ENCODE peak calls at places on chromosome 6, in eight cellular contexts. X is RWPE1; S is mammary epithelial cell; E is foreskin fibroblast; W is stimulated activated CD4-positive, alpha-beta T cell treated with anti-CD3 and anti-CD28 coated beads, Interleukin-4, amount 100 ng/mL, for 24 hours; Z is tibial artery; J is T-helper 9 cell; P is GM23338. H is an unnamed sample.

GRCh38 chr6:42010185-42010872 is 40.0 kb upstream of the TAF8 start:
- DNase-seq in X (no peak), S (no peak), E (no peak), W (no peak), Z (no peak), J (no peak), P (peak), H (no peak)

GRCh38 chr6:116059713-116060571 is 749 bp downstream of the FRK start:
- DNase-seq in X (peak), S (peak), E (no peak), W (no peak), Z (no peak), J (no peak), P (no peak), H (peak)

GRCh38 chr6:169075211-169075621 is 178.4 kb downstream of the THBS2 start:
- DNase-seq in X (no peak), S (no peak), E (peak), W (no peak), Z (peak), J (no peak), P (no peak), H (no peak)

GRCh38 chr6:138986578-138986977 is 1.5 kb downstream of the REPS1 start:
- DNase-seq in X (no peak), S (peak), E (no peak), W (no peak), Z (no peak), J (no peak), P (no peak), H (peak)

GRCh38 chr6:20811112-20811746 is 277.0 kb downstream of the CDKAL1 start:
- DNase-seq in X (peak), S (peak), E (peak), W (no peak), Z (no peak), J (no peak), P (peak), H (peak)

GRCh38 chr6:116258520-116258919 is 4.6 kb upstream of the TSPYL4 start:
- DNase-seq in X (no peak), S (no peak), E (no peak), W (no peak), Z (no peak), J (no peak), P (no peak), H (no peak)

GRCh38 chr6:51644426-51644825 is 443.0 kb downstream of the PKHD1 start:
- DNase-seq in X (peak), S (peak), E (no peak), W (no peak), Z (no peak), J (no peak), P (no peak), H (no peak)

GRCh38 chr6:149929422-149929821 is 6.5 kb upstream of the RAET1G start:
- DNase-seq in X (no peak), S (no peak), E (no peak), W (no peak), Z (no peak), J (no peak), P (peak), H (no peak)

GRCh38 chr6:69581576-69581975 is 215.2 kb downstream of the LMBRD1 start:
- DNase-seq in X (no peak), S (no peak), E (no peak), W (no peak), Z (no peak), J (no peak), P (no peak), H (no peak)

GRCh38 chr6:56534680-56535419 is 107.8 kb downstream of the DST start:
- DNase-seq in X (no peak), S (no peak), E (no peak), W (no peak), Z (no peak), J (no peak), P (peak), H (no peak)

GRCh38 chr6:125966569-125966968 is 10.0 kb downstream of the HINT3 start:
- DNase-seq in X (no peak), S (no peak), E (no peak), W (no peak), Z (no peak), J (no peak), P (no peak), H (no peak)

GRCh38 chr6:48419992-48420391 is 309.0 kb upstream of the PTCHD4 start:
- DNase-seq in X (no peak), S (no peak), E (no peak), W (no peak), Z (no peak), J (no peak), P (no peak), H (no peak)

GRCh38 chr6:22470454-22471368 is 98.7 kb upstream of the HDGFL1 start:
- DNase-seq in X (peak), S (peak), E (peak), W (no peak), Z (peak), J (no peak), P (peak), H (peak)

GRCh38 chr6:154301086-154301625 is 55.4 kb downstream of the IPCEF1 start:
- DNase-seq in X (no peak), S (no peak), E (peak), W (no peak), Z (no peak), J (no peak), P (no peak), H (no peak)

GRCh38 chr6:8110725-8111124 is 8.4 kb upstream of the EEF1E1 start:
- DNase-seq in X (no peak), S (no peak), E (no peak), W (no peak), Z (no peak), J (no peak), P (no peak), H (no peak)

GRCh38 chr6:145723646-145724045 is 11.7 kb downstream of the EPM2A start:
- DNase-seq in X (no peak), S (no peak), E (no peak), W (no peak), Z (no peak), J (no peak), P (no peak), H (no peak)

GRCh38 chr6:14910692-14911547 is 334.9 kb upstream of the JARID2 start:
- DNase-seq in X (no peak), S (no peak), E (peak), W (no peak), Z (peak), J (no peak), P (no peak), H (no peak)

GRCh38 chr6:47135772-47136171 is 93.6 kb upstream of the ADGRF1 start:
- DNase-seq in X (peak), S (peak), E (peak), W (no peak), Z (no peak), J (no peak), P (peak), H (peak)

GRCh38 chr6:159416891-159417540 is 247.8 kb downstream of the FNDC1 start:
- DNase-seq in X (no peak), S (no peak), E (no peak), W (no peak), Z (no peak), J (no peak), P (no peak), H (no peak)

GRCh38 chr6:107179004-107179403 is 63.7 kb upstream of the BEND3 start:
- DNase-seq in X (no peak), S (no peak), E (peak), W (no peak), Z (no peak), J (no peak), P (peak), H (no peak)

GRCh38 chr6:111566873-111567517 is 38.7 kb downstream of the TRAF3IP2 start:
- DNase-seq in X (no peak), S (peak), E (no peak), W (no peak), Z (no peak), J (no peak), P (no peak), H (no peak)

GRCh38 chr6:156336096-156336495 is 441.1 kb upstream of the ARID1B start:
- DNase-seq in X (no peak), S (no peak), E (no peak), W (no peak), Z (no peak), J (no peak), P (no peak), H (no peak)

GRCh38 chr6:134041093-134041492 is 11.3 kb downstream of the SLC2A12 start:
- DNase-seq in X (peak), S (peak), E (peak), W (no peak), Z (no peak), J (no peak), P (no peak), H (no peak)

GRCh38 chr6:125930810-125931418 is 25.7 kb upstream of the HINT3 start:
- DNase-seq in X (no peak), S (peak), E (no peak), W (no peak), Z (no peak), J (no peak), P (no peak), H (no peak)

GRCh38 chr6:74519172-74519571 is 686.7 kb downstream of the COL12A1 start:
- DNase-seq in X (peak), S (peak), E (peak), W (no peak), Z (no peak), J (no peak), P (no peak), H (peak)

GRCh38 chr6:146909886-146910285 is 294.3 kb upstream of the STXBP5 start:
- DNase-seq in X (no peak), S (no peak), E (no peak), W (no peak), Z (no peak), J (no peak), P (no peak), H (no peak)

GRCh38 chr6:166366921-166367320 is 15.8 kb downstream of the MPC1 start:
- DNase-seq in X (no peak), S (no peak), E (no peak), W (no peak), Z (no peak), J (no peak), P (no peak), H (no peak)

GRCh38 chr6:12049165-12049564 is 37.1 kb downstream of the HIVEP1 start:
- DNase-seq in X (no peak), S (no peak), E (no peak), W (no peak), Z (no peak), J (no peak), P (no peak), H (no peak)

GRCh38 chr6:131728296-131728939 is 17.6 kb upstream of the CTAGE9 start:
- DNase-seq in X (no peak), S (no peak), E (no peak), W (no peak), Z (no peak), J (no peak), P (no peak), H (no peak)

GRCh38 chr6:84582997-84583396 is 181.4 kb downstream of the TBX18 start:
- DNase-seq in X (no peak), S (peak), E (peak), W (no peak), Z (no peak), J (no peak), P (no peak), H (no peak)

GRCh38 chr6:35089935-35090505 is 51.1 kb downstream of the TCP11 start:
- DNase-seq in X (no peak), S (peak), E (peak), W (no peak), Z (no peak), J (no peak), P (no peak), H (no peak)